ENCODE peak calls at places on chromosomes 5 and 9, in eight cellular contexts. X is activated CD4-positive, alpha-beta T cell treated with anti-CD3 and anti-CD28 coated beads for 4 hours; W is cerebellar cortex; S is GDM1; H is OCI-M1; A is activated naive CD8-positive, alpha-beta T cell treated with anti-CD3 and anti-CD28 coated beads, Interleukin-2, amount 50 U/mL, for 24 hours; R is hypothalamus; E is dermis blood vessel endothelial cell. M is an unnamed sample.

GRCh38 chr9:108838017-108838416 is 17.8 kb downstream of the ACTL7B start:
- DNase-seq in X (no peak), W (no peak), S (no peak), H (no peak), A (no peak), R (no peak), E (no peak), M (no peak)

GRCh38 chr9:135155396-135155795 is 67.9 kb downstream of the OLFM1 start:
- DNase-seq in X (no peak), W (no peak), S (no peak), H (no peak), A (no peak), R (no peak), E (no peak), M (no peak)

GRCh38 chr9:137436761-137437600 is 4.2 kb downstream of the ENTPD8 start:
- DNase-seq in X (no peak), W (no peak), S (no peak), H (no peak), A (no peak), R (no peak), E (no peak), M (no peak)

GRCh38 chr5:138230981-138231589 is 18.0 kb upstream of the CDC23 start:
- DNase-seq in X (no peak), W (no peak), S (no peak), H (peak), A (no peak), R (no peak), E (peak), M (no peak)

GRCh38 chr5:79074641-79075040 is 5.1 kb downstream of the BHMT2 start:
- DNase-seq in X (no peak), W (no peak), S (peak), H (no peak), A (no peak), R (no peak), E (peak), M (no peak)

GRCh38 chr5:84301535-84301934 is 83.1 kb downstream of the EDIL3 start:
- DNase-seq in X (no peak), W (no peak), S (no peak), H (no peak), A (no peak), R (no peak), E (peak), M (no peak)

GRCh38 chr9:83434254-83434653 is 103.9 kb downstream of the FRMD3 start:
- DNase-seq in X (no peak), W (no peak), S (no peak), H (no peak), A (no peak), R (no peak), E (no peak), M (no peak)

GRCh38 chr5:61245936-61246335 is 83.7 kb upstream of the SMIM15 start:
- DNase-seq in X (no peak), W (peak), S (no peak), H (no peak), A (no peak), R (no peak), E (no peak), M (no peak)

GRCh38 chr5:157740211-157740610 is 3.3 kb upstream of the LSM11 start:
- DNase-seq in X (peak), W (peak), S (no peak), H (peak), A (no peak), R (no peak), E (peak), M (no peak)

GRCh38 chr9:132116583-132116982 is 36.9 kb upstream of the MED27 start:
- DNase-seq in X (no peak), W (no peak), S (no peak), H (no peak), A (no peak), R (no peak), E (no peak), M (no peak)

M was measured in central memory CD8-positive, alpha-beta T cell.